ENCODE peak calls at places on chromosomes 2 and 18, in eight cellular contexts. G, K, B, L, N, P, Y and J are unnamed samples.

GRCh38 chr18:6256521-6256920 is 158.2 kb downstream of the L3MBTL4 start:
- DNase-seq in G (no peak), K (no peak), B (no peak), L (no peak), N (no peak), P (peak; percentile 53), Y (no peak), J (no peak)

GRCh38 chr2:32825291-32825712 is 121.5 kb upstream of the LTBP1 start:
- DNase-seq in G (peak; percentile 18), K (peak; percentile 66), B (peak; percentile 51), L (no peak), N (no peak), P (peak; percentile 86), Y (no peak), J (peak; percentile 45)

GRCh38 chr18:59041819-59042476 is 97.7 kb upstream of the SEC11C start:
- DNase-seq in G (no peak), K (no peak), B (no peak), L (no peak), N (no peak), P (no peak), Y (no peak), J (no peak)

GRCh38 chr2:85356186-85356585 is 1.6 kb downstream of the ELMOD3 start:
- DNase-seq in G (no peak), K (no peak), B (no peak), L (no peak), N (no peak), P (no peak), Y (no peak), J (no peak)

GRCh38 chr2:17644997-17645715 is 104.7 kb downstream of the VSNL1 start:
- DNase-seq in G (no peak), K (peak; percentile 31), B (peak; percentile 15), L (no peak), N (no peak), P (no peak), Y (peak; percentile 58), J (no peak)

GRCh38 chr2:71898851-71899681 is 248.6 kb downstream of the CYP26B1 start:
- DNase-seq in G (no peak), K (no peak), B (no peak), L (no peak), N (no peak), P (no peak), Y (no peak), J (no peak)

GRCh38 chr2:71995067-71995665 is 152.5 kb downstream of the CYP26B1 start:
- DNase-seq in G (peak; percentile 42), K (peak; percentile 41), B (peak; percentile 7), L (no peak), N (no peak), P (no peak), Y (peak; percentile 42), J (no peak)

GRCh38 chr18:54672846-54673475 is 81.9 kb downstream of the DYNAP start:
- DNase-seq in G (no peak), K (no peak), B (peak; percentile 25), L (no peak), N (no peak), P (no peak), Y (peak; percentile 13), J (peak; percentile 14)

GRCh38 chr2:35788543-35788942 is 567.0 kb upstream of the CRIM1 start:
- DNase-seq in G (no peak), K (no peak), B (no peak), L (no peak), N (no peak), P (no peak), Y (no peak), J (no peak)

GRCh38 chr18:57094199-57094598 is 52.7 kb upstream of the BOD1L2 start:
- DNase-seq in G (no peak), K (no peak), B (no peak), L (no peak), N (no peak), P (no peak), Y (no peak), J (no peak)

GRCh38 chr2:95384854-95385569 is 17.5 kb upstream of the FAHD2A start:
- DNase-seq in G (no peak), K (no peak), B (no peak), L (no peak), N (no peak), P (peak; percentile 31), Y (no peak), J (peak; percentile 75)

GRCh38 chr18:7177131-7177744 is 53.7 kb upstream of the LRRC30 start:
- DNase-seq in G (peak; percentile 38), K (peak; percentile 92), B (peak; percentile 86), L (peak; percentile 32), N (no peak), P (peak; percentile 76), Y (peak; percentile 51), J (peak; percentile 52)

GRCh38 chr2:5175231-5175630 is 517.0 kb upstream of the SOX11 start:
- DNase-seq in G (no peak), K (no peak), B (no peak), L (no peak), N (no peak), P (no peak), Y (no peak), J (no peak)

GRCh38 chr2:79437416-79438281 is 75.2 kb upstream of the CTNNA2 start:
- DNase-seq in G (peak; percentile 14), K (no peak), B (no peak), L (no peak), N (no peak), P (no peak), Y (peak; percentile 29), J (no peak)

GRCh38 chr2:226515344-226516055 is 284.1 kb downstream of the IRS1 start:
- DNase-seq in G (no peak), K (no peak), B (no peak), L (no peak), N (no peak), P (no peak), Y (no peak), J (no peak)

GRCh38 chr2:48600917-48601316 is 16.7 kb upstream of the GTF2A1L start:
- DNase-seq in G (no peak), K (peak; percentile 60), B (peak; percentile 55), L (no peak), N (no peak), P (peak; percentile 44), Y (no peak), J (no peak)

GRCh38 chr2:99507964-99508818 is 18.4 kb upstream of the REV1 start:
- DNase-seq in G (peak; percentile 97), K (no peak), B (no peak), L (no peak), N (no peak), P (no peak), Y (no peak), J (no peak)

GRCh38 chr2:28580078-28580477 is 84.2 kb downstream of the PLB1 start:
- DNase-seq in G (no peak), K (no peak), B (no peak), L (no peak), N (no peak), P (no peak), Y (no peak), J (no peak)

GRCh38 chr2:159362094-159362493 is 75.6 kb upstream of the WDSUB1 start:
- DNase-seq in G (no peak), K (no peak), B (no peak), L (no peak), N (no peak), P (no peak), Y (no peak), J (no peak)

GRCh38 chr2:179677148-179677688 is 184.2 kb downstream of the ZNF385B start:
- DNase-seq in G (no peak), K (peak; percentile 8), B (no peak), L (no peak), N (no peak), P (no peak), Y (no peak), J (no peak)

GRCh38 chr2:23803965-23804542 is 122.9 kb downstream of the ATAD2B start:
- DNase-seq in G (no peak), K (peak; percentile 33), B (peak; percentile 34), L (no peak), N (no peak), P (no peak), Y (peak; percentile 29), J (no peak)

GRCh38 chr2:236129935-236130334 is 38.3 kb downstream of the GBX2 start:
- DNase-seq in G (no peak), K (no peak), B (no peak), L (no peak), N (no peak), P (no peak), Y (no peak), J (no peak)

GRCh38 chr2:10755621-10756020 is 34.2 kb downstream of the ATP6V1C2 start:
- DNase-seq in G (no peak), K (no peak), B (no peak), L (no peak), N (no peak), P (no peak), Y (no peak), J (no peak)

GRCh38 chr2:240395448-240395847 is 40.0 kb upstream of the GPC1 start:
- DNase-seq in G (no peak), K (no peak), B (no peak), L (no peak), N (no peak), P (no peak), Y (no peak), J (no peak)

GRCh38 chr2:238476258-238476657 is 49.5 kb downstream of the ASB1 start:
- DNase-seq in G (no peak), K (no peak), B (no peak), L (no peak), N (no peak), P (no peak), Y (no peak), J (no peak)

GRCh38 chr2:234827096-234827860 is 124.5 kb upstream of the SH3BP4 start:
- DNase-seq in G (no peak), K (no peak), B (no peak), L (no peak), N (no peak), P (no peak), Y (no peak), J (peak; percentile 71)

GRCh38 chr2:55768991-55769390 is 75.3 kb upstream of the PNPT1 start:
- DNase-seq in G (no peak), K (no peak), B (no peak), L (no peak), N (no peak), P (no peak), Y (no peak), J (no peak)

GRCh38 chr2:160920791-160921303 is 239.4 kb upstream of the TANK start:
- DNase-seq in G (no peak), K (peak; percentile 96), B (peak; percentile 68), L (no peak), N (no peak), P (no peak), Y (no peak), J (peak; percentile 16)

GRCh38 chr2:190678444-190679162 is 29.7 kb downstream of the NAB1 start:
- DNase-seq in G (no peak), K (peak; percentile 79), B (peak; percentile 81), L (no peak), N (peak; percentile 29), P (no peak), Y (no peak), J (no peak)

GRCh38 chr2:70942900-70943871 is 7.5 kb downstream of the ATP6V1B1 start:
- DNase-seq in G (no peak), K (no peak), B (no peak), L (no peak), N (no peak), P (no peak), Y (no peak), J (no peak)